ENCODE peak calls at places on chromosomes 2 and 18, in nine cellular contexts. One of them, this sample, is unnamed.
A peak's percentile ranks its signal among the peaks of the same experiment; 100 is the strongest.

GRCh38 chr2:230908595-230909191 is 16.3 kb downstream of the GPR55 start:
- DNase-seq in neural crest cell: no peak
- DNase-seq in body of pancreas: no peak
- DNase-seq in dorsolateral prefrontal cortex: peak; percentile 30
- DNase-seq in AG09319: peak; percentile 37
- DNase-seq in chondrocyte: peak; percentile 41
- DNase-seq in B cell: peak; percentile 24
- DNase-seq in adrenal gland: peak; percentile 61
- DNase-seq in stomach: peak; percentile 23
- DNase-seq in this sample: no peak

GRCh38 chr2:127622561-127623387 is 23.2 kb upstream of the GPR17 start:
- DNase-seq in neural crest cell: no peak
- DNase-seq in body of pancreas: no peak
- DNase-seq in dorsolateral prefrontal cortex: no peak
- DNase-seq in AG09319: no peak
- DNase-seq in chondrocyte: peak; percentile 73
- DNase-seq in B cell: peak; percentile 37
- DNase-seq in adrenal gland: peak; percentile 7
- DNase-seq in stomach: no peak
- DNase-seq in this sample: no peak

GRCh38 chr18:65924878-65925277 is 174.1 kb downstream of the CDH7 start:
- DNase-seq in neural crest cell: no peak
- DNase-seq in body of pancreas: no peak
- DNase-seq in dorsolateral prefrontal cortex: no peak
- DNase-seq in AG09319: no peak
- DNase-seq in chondrocyte: no peak
- DNase-seq in B cell: no peak
- DNase-seq in adrenal gland: no peak
- DNase-seq in stomach: no peak
- DNase-seq in this sample: no peak

GRCh38 chr2:213232649-213233437 is 51.4 kb upstream of the SPAG16 start:
- DNase-seq in neural crest cell: no peak
- DNase-seq in body of pancreas: no peak
- DNase-seq in dorsolateral prefrontal cortex: no peak
- DNase-seq in AG09319: no peak
- DNase-seq in chondrocyte: no peak
- DNase-seq in B cell: peak; percentile 91
- DNase-seq in adrenal gland: no peak
- DNase-seq in stomach: no peak
- DNase-seq in this sample: peak; percentile 27

GRCh38 chr2:211867845-211868361 is 670.7 kb downstream of the ERBB4 start:
- DNase-seq in neural crest cell: no peak
- DNase-seq in body of pancreas: no peak
- DNase-seq in dorsolateral prefrontal cortex: no peak
- DNase-seq in AG09319: no peak
- DNase-seq in chondrocyte: no peak
- DNase-seq in B cell: no peak
- DNase-seq in adrenal gland: no peak
- DNase-seq in stomach: no peak
- DNase-seq in this sample: no peak

GRCh38 chr2:231293163-231293562 is 94.7 kb downstream of the ARMC9 start:
- DNase-seq in neural crest cell: no peak
- DNase-seq in body of pancreas: no peak
- DNase-seq in dorsolateral prefrontal cortex: no peak
- DNase-seq in AG09319: no peak
- DNase-seq in chondrocyte: no peak
- DNase-seq in B cell: no peak
- DNase-seq in adrenal gland: no peak
- DNase-seq in stomach: no peak
- DNase-seq in this sample: no peak

GRCh38 chr2:48313036-48313877 is 216.7 kb upstream of the STON1 start:
- DNase-seq in neural crest cell: no peak
- DNase-seq in body of pancreas: no peak
- DNase-seq in dorsolateral prefrontal cortex: no peak
- DNase-seq in AG09319: no peak
- DNase-seq in chondrocyte: no peak
- DNase-seq in B cell: no peak
- DNase-seq in adrenal gland: no peak
- DNase-seq in stomach: no peak
- DNase-seq in this sample: no peak

GRCh38 chr2:136765736-136766323 is 485 bp downstream of the THSD7B start:
- DNase-seq in neural crest cell: peak; percentile 18
- DNase-seq in body of pancreas: no peak
- DNase-seq in dorsolateral prefrontal cortex: no peak
- DNase-seq in AG09319: no peak
- DNase-seq in chondrocyte: no peak
- DNase-seq in B cell: no peak
- DNase-seq in adrenal gland: no peak
- DNase-seq in stomach: no peak
- DNase-seq in this sample: no peak

GRCh38 chr2:215839816-215840215 is 173.5 kb downstream of the MREG start:
- DNase-seq in neural crest cell: no peak
- DNase-seq in body of pancreas: no peak
- DNase-seq in dorsolateral prefrontal cortex: no peak
- DNase-seq in AG09319: no peak
- DNase-seq in chondrocyte: no peak
- DNase-seq in B cell: no peak
- DNase-seq in adrenal gland: no peak
- DNase-seq in stomach: no peak
- DNase-seq in this sample: no peak

GRCh38 chr2:206984206-206984605 is 44.9 kb downstream of the CPO start:
- DNase-seq in neural crest cell: no peak
- DNase-seq in body of pancreas: no peak
- DNase-seq in dorsolateral prefrontal cortex: no peak
- DNase-seq in AG09319: no peak
- DNase-seq in chondrocyte: no peak
- DNase-seq in B cell: no peak
- DNase-seq in adrenal gland: no peak
- DNase-seq in stomach: no peak
- DNase-seq in this sample: no peak

GRCh38 chr2:30675758-30676157 is 131.5 kb downstream of the CAPN13 start:
- DNase-seq in neural crest cell: no peak
- DNase-seq in body of pancreas: no peak
- DNase-seq in dorsolateral prefrontal cortex: no peak
- DNase-seq in AG09319: no peak
- DNase-seq in chondrocyte: no peak
- DNase-seq in B cell: no peak
- DNase-seq in adrenal gland: no peak
- DNase-seq in stomach: no peak
- DNase-seq in this sample: no peak

GRCh38 chr2:28405537-28405936 is 12.9 kb downstream of the FOSL2 start:
- DNase-seq in neural crest cell: no peak
- DNase-seq in body of pancreas: no peak
- DNase-seq in dorsolateral prefrontal cortex: no peak
- DNase-seq in AG09319: no peak
- DNase-seq in chondrocyte: no peak
- DNase-seq in B cell: no peak
- DNase-seq in adrenal gland: peak; percentile 15
- DNase-seq in stomach: no peak
- DNase-seq in this sample: no peak

GRCh38 chr2:28407131-28407975 is 14.7 kb downstream of the FOSL2 start:
- DNase-seq in neural crest cell: no peak
- DNase-seq in body of pancreas: no peak
- DNase-seq in dorsolateral prefrontal cortex: no peak
- DNase-seq in AG09319: no peak
- DNase-seq in chondrocyte: no peak
- DNase-seq in B cell: no peak
- DNase-seq in adrenal gland: peak; percentile 57
- DNase-seq in stomach: no peak
- DNase-seq in this sample: no peak

GRCh38 chr2:28407976-28408690 is 15.5 kb downstream of the FOSL2 start:
- DNase-seq in neural crest cell: no peak
- DNase-seq in body of pancreas: no peak
- DNase-seq in dorsolateral prefrontal cortex: no peak
- DNase-seq in AG09319: no peak
- DNase-seq in chondrocyte: no peak
- DNase-seq in B cell: no peak
- DNase-seq in adrenal gland: peak; percentile 18
- DNase-seq in stomach: no peak
- DNase-seq in this sample: no peak

GRCh38 chr2:28404086-28404485 is 11.4 kb downstream of the FOSL2 start:
- DNase-seq in neural crest cell: no peak
- DNase-seq in body of pancreas: no peak
- DNase-seq in dorsolateral prefrontal cortex: no peak
- DNase-seq in AG09319: no peak
- DNase-seq in chondrocyte: no peak
- DNase-seq in B cell: no peak
- DNase-seq in adrenal gland: peak; percentile 16
- DNase-seq in stomach: no peak
- DNase-seq in this sample: no peak

DNA sequence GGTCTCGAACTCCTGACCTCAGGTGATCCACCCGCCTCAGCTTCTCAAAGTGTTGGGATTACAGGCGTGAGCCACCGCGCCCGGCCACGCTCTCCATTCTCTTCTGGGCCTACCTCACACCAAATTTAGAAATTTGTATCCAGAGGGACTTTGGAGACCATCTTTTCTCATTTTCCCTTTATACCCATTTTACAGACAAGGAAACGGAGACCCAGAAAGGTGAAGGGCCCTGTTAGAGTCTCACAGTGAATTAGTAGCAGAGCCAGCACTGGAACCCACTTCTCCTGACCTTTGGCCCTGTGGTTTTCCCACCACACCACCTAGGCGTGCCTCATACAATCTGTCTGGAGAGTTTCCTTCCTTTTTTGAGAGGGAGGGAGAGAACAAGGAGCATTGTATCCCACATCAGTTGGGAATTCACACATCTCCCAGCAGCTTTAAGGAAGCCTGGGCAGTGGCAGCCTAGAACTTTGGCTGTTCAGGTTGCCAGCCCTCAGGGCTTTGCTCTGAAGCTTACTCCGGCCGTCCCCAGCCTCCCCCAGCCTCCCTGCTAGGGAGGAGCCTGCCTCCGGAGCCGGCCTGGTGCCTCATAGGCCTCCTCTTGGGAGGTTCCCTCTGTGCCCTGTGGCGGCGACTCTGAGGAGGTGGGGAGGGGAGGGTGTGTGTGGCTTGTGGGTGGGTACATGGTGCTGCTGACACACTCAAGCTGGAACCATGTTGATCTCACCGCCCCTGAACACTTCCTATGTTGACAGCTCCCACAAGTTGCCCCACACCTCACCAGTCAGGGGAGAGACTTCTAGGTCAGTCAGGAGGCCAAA is 13.8 kb downstream of the FOSL2 start:
- DNase-seq in neural crest cell: no peak
- DNase-seq in body of pancreas: peak; percentile 66
- DNase-seq in dorsolateral prefrontal cortex: no peak
- DNase-seq in AG09319: no peak
- DNase-seq in chondrocyte: no peak
- DNase-seq in B cell: no peak
- DNase-seq in adrenal gland: peak; percentile 77
- DNase-seq in stomach: peak; percentile 70
- DNase-seq in this sample: peak; percentile 84
- TF ChIP-seq CTCF in neural crest cell: no peak
- TF ChIP-seq CTCF in body of pancreas: no peak
- TF ChIP-seq CTCF in dorsolateral prefrontal cortex: no peak
- TF ChIP-seq CTCF in AG09319: no peak
- TF ChIP-seq CTCF in chondrocyte: no peak
- TF ChIP-seq CTCF in B cell: no peak
- TF ChIP-seq CTCF in adrenal gland: no peak
- TF ChIP-seq CTCF in stomach: no peak
- TF ChIP-seq CTCF in this sample: peak; percentile 24

GRCh38 chr2:57376985-57377384 is 669.6 kb upstream of the VRK2 start:
- DNase-seq in neural crest cell: no peak
- DNase-seq in body of pancreas: no peak
- DNase-seq in dorsolateral prefrontal cortex: no peak
- DNase-seq in AG09319: no peak
- DNase-seq in chondrocyte: no peak
- DNase-seq in B cell: no peak
- DNase-seq in adrenal gland: no peak
- DNase-seq in stomach: no peak
- DNase-seq in this sample: no peak
- TF ChIP-seq CTCF in neural crest cell: no peak
- TF ChIP-seq CTCF in body of pancreas: no peak
- TF ChIP-seq CTCF in dorsolateral prefrontal cortex: peak; percentile 35
- TF ChIP-seq CTCF in AG09319: no peak
- TF ChIP-seq CTCF in chondrocyte: peak; percentile 59
- TF ChIP-seq CTCF in B cell: no peak
- TF ChIP-seq CTCF in adrenal gland: peak; percentile 34
- TF ChIP-seq CTCF in stomach: no peak
- TF ChIP-seq CTCF in this sample: no peak

DNA sequence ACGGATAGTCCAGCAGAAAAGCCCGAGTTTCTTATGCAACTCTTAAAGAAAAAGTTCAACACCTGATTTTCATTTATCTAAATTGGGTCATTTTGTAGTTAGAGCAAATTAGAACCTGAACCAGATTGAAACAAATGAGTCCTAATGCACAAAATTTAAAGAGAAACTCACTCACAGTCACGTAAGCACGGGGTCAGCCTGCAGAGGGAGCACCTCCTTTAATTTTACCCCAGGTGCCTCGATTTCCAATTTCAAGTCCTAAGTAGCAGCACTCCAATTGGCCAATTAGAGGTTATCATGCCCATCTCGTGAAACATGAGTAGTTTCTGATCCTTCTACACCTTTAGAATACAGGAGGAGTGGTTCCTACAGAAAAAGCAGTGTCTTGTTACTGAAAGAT is 1929.7 kb upstream of the LRRTM1 start:
- DNase-seq in neural crest cell: no peak
- DNase-seq in body of pancreas: no peak
- DNase-seq in dorsolateral prefrontal cortex: no peak
- DNase-seq in AG09319: no peak
- DNase-seq in chondrocyte: no peak
- DNase-seq in B cell: no peak
- DNase-seq in adrenal gland: no peak
- DNase-seq in stomach: no peak
- DNase-seq in this sample: no peak
- TF ChIP-seq CTCF in neural crest cell: peak; percentile 33
- TF ChIP-seq CTCF in body of pancreas: no peak
- TF ChIP-seq CTCF in dorsolateral prefrontal cortex: no peak
- TF ChIP-seq CTCF in AG09319: no peak
- TF ChIP-seq CTCF in chondrocyte: no peak
- TF ChIP-seq CTCF in B cell: no peak
- TF ChIP-seq CTCF in adrenal gland: no peak
- TF ChIP-seq CTCF in stomach: no peak
- TF ChIP-seq CTCF in this sample: no peak

DNA sequence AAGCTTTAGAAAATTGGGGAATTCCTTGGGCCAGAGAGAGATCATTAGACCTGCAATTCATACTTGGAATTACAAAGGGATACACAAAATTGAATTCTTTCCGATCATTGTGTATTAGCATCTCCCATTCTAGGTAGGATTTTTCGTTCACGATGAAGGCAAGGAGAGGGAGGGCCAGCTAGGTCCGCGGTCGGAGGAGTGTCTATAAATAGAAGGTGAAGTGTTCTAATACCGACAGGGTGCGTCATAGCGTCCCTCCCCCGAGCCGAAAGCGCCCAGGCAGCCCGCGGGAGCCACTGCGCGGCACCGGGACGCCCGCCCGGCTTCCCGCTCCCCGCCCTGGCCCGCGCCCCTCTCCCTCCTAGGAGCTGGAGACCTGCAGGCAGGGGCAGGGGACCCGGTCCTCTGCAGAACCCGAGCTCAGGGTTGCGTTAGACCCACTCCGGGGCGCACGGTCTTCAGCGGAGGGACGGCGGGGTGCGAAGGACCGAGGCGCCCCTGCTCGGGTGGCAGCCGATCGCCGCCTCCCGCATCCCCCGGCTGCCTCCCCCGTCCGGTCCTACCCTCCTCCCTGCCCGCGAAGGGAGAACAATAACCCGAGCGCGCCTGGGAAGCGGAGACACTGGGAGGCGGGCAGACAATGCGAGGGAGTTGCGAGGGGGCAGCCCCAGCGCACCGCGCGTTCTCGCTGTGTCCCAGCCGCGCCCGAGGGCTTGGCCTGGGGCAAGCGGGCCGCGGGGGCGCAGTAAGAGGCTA is 114.1 kb upstream of the SERTAD2 start:
- DNase-seq in neural crest cell: peak; percentile 68
- DNase-seq in body of pancreas: peak; percentile 93
- DNase-seq in dorsolateral prefrontal cortex: peak; percentile 87
- DNase-seq in AG09319: no peak
- DNase-seq in chondrocyte: peak; percentile 95
- DNase-seq in B cell: peak; percentile 88
- DNase-seq in adrenal gland: peak; percentile 92
- DNase-seq in stomach: peak; percentile 90
- DNase-seq in this sample: peak; percentile 77
- TF ChIP-seq CTCF in neural crest cell: no peak
- TF ChIP-seq CTCF in body of pancreas: peak; percentile 1
- TF ChIP-seq CTCF in dorsolateral prefrontal cortex: peak; percentile 32
- TF ChIP-seq CTCF in AG09319: no peak
- TF ChIP-seq CTCF in chondrocyte: peak; percentile 45
- TF ChIP-seq CTCF in B cell: no peak
- TF ChIP-seq CTCF in adrenal gland: no peak
- TF ChIP-seq CTCF in stomach: no peak
- TF ChIP-seq CTCF in this sample: no peak